ENCODE peak calls at places on chromosomes 11 and 22, in eight cellular contexts. E is DMS 273 treated with DMSO at 0.1 percent for 48 hours; Z is GM13977; M is stimulated activated CD8-positive, alpha-beta memory T cell treated with anti-CD3 and anti-CD28 coated beads, Interleukin-7, amount 100 ng/mL, for 4 hours; O is HT-29; B is Right ventricle myocardium inferior; X is stimulated activated CD4-positive, alpha-beta T cell treated with anti-CD3 and anti-CD28 coated beads, Interleukin-4, amount 100 ng/mL, for 1 hour; R is activated CD8-positive, alpha-beta T cell treated with anti-CD3 and anti-CD28 coated beads for 36 hours. Q is an unnamed sample.

GRCh38 chr11:78940500-78941225 is 366.0 kb upstream of the NARS2 start:
- DNase-seq in M (no peak), R (no peak), E (no peak), B (no peak), O (no peak), Z (no peak), X (no peak), Q (no peak)

GRCh38 chr11:39341461-39341860 is 2118.0 kb downstream of the LRRC4C start:
- DNase-seq in O (no peak), E (no peak), R (no peak), B (no peak), X (no peak), Z (no peak), M (no peak), Q (no peak)

GRCh38 chr22:28395520-28395919 is 284.1 kb downstream of the TTC28 start:
- DNase-seq in R (no peak), E (no peak), Z (no peak), M (no peak), O (no peak), B (no peak), X (no peak), Q (no peak)

GRCh38 chr11:19405966-19406365 is 165.2 kb upstream of the E2F8 start:
- DNase-seq in O (no peak), M (no peak), X (no peak), B (no peak), E (no peak), Z (no peak), R (no peak), Q (no peak)

GRCh38 chr22:35611891-35612576 is 5.1 kb downstream of the MB start:
- DNase-seq in B (peak), X (no peak), R (peak), Z (no peak), O (no peak), M (no peak), E (no peak), Q (no peak)

GRCh38 chr11:17845431-17845881 is 110.9 kb downstream of the KCNC1 start:
- DNase-seq in Z (no peak), E (no peak), O (no peak), B (no peak), R (no peak), X (no peak), M (no peak), Q (no peak)

GRCh38 chr22:39530692-39531331 is 1.7 kb downstream of the RPS19BP1 start:
- DNase-seq in O (peak), M (no peak), E (no peak), R (peak), B (peak), Z (no peak), X (no peak), Q (no peak)

GRCh38 chr11:69635210-69635609 is 5.7 kb upstream of the CCND1 start:
- DNase-seq in B (no peak), Z (no peak), R (no peak), X (no peak), E (no peak), M (no peak), O (no peak), Q (no peak)

GRCh38 chr22:38766076-38766777 is 10.4 kb upstream of the SUN2 start:
- DNase-seq in X (peak), R (peak), E (peak), Z (no peak), B (peak), O (peak), M (no peak), Q (peak)

GRCh38 chr11:92909214-92909613 is 60.2 kb upstream of the MTNR1B start:
- DNase-seq in X (no peak), M (no peak), O (no peak), B (no peak), R (no peak), Z (no peak), E (no peak), Q (no peak)